ENCODE peak calls at places on chromosome 11, in nine cellular contexts. K is GM23248, Y is neural progenitor cell, U is GM23338, L is MM.1S, E is HCT116, W is hepatocyte, B is OCI-LY7, N is SK-N-SH. I is an unnamed sample.

GRCh38 chr11:110092577-110093406 is at the start of gene ZC3H12C:
- DNase-seq in K (peak; percentile 93), Y (peak; percentile 92), U (peak; percentile 88), L (peak; percentile 82), E (peak; percentile 77), W (peak; percentile 93), B (no peak), N (peak; percentile 90), I (peak; percentile 96)

GRCh38 chr11:132140056-132140455 is 769.6 kb downstream of the NTM start:
- DNase-seq in K (no peak), Y (peak; percentile 64), U (peak; percentile 60), L (no peak), E (no peak), W (no peak), B (no peak), N (no peak), I (no peak)

GRCh38 chr11:48005878-48006277 is 25.5 kb downstream of the PTPRJ start:
- DNase-seq in K (peak; percentile 21), Y (peak; percentile 86), U (no peak), L (no peak), E (no peak), W (no peak), B (no peak), N (no peak), I (no peak)

GRCh38 chr11:22521226-22521625 is 104.4 kb downstream of the FANCF start:
- DNase-seq in K (peak; percentile 83), Y (no peak), U (no peak), L (no peak), E (peak; percentile 6), W (peak; percentile 69), B (no peak), N (no peak), I (peak; percentile 57)

GRCh38 chr11:66288138-66288865 is 641 bp downstream of the YIF1A start:
- DNase-seq in K (peak; percentile 56), Y (no peak), U (peak; percentile 51), L (no peak), E (no peak), W (no peak), B (peak; percentile 21), N (peak; percentile 49), I (peak; percentile 25)

GRCh38 chr11:34065505-34066203 is 14.1 kb downstream of the CAPRIN1 start:
- DNase-seq in K (peak; percentile 45), Y (no peak), U (peak; percentile 62), L (no peak), E (no peak), W (no peak), B (no peak), N (no peak), I (no peak)

GRCh38 chr11:64769283-64769682 is 9.1 kb downstream of the SF1 start:
- DNase-seq in K (no peak), Y (no peak), U (no peak), L (no peak), E (no peak), W (no peak), B (no peak), N (no peak), I (no peak)

GRCh38 chr11:102794382-102794781 is 3.6 kb downstream of the MMP1 start:
- DNase-seq in K (peak; percentile 62), Y (peak; percentile 65), U (peak; percentile 91), L (peak; percentile 26), E (peak; percentile 59), W (peak; percentile 34), B (peak; percentile 44), N (peak; percentile 15), I (peak; percentile 60)

GRCh38 chr11:94762208-94762607 is 5.9 kb upstream of the AMOTL1 start:
- DNase-seq in K (peak; percentile 52), Y (no peak), U (peak; percentile 43), L (peak; percentile 24), E (peak; percentile 34), W (no peak), B (peak; percentile 1), N (no peak), I (peak; percentile 88)

GRCh38 chr11:102220728-102221467 is 96.4 kb upstream of the BIRC3 start:
- DNase-seq in K (peak; percentile 58), Y (no peak), U (no peak), L (no peak), E (no peak), W (no peak), B (no peak), N (no peak), I (peak; percentile 70)

GRCh38 chr11:35058318-35058717 is 80.7 kb upstream of the CD44 start:
- DNase-seq in K (no peak), Y (no peak), U (no peak), L (no peak), E (no peak), W (no peak), B (no peak), N (no peak), I (no peak)

GRCh38 chr11:66713746-66714480 is 15.1 kb downstream of the SPTBN2 start:
- DNase-seq in K (no peak), Y (no peak), U (no peak), L (no peak), E (no peak), W (no peak), B (no peak), N (no peak), I (no peak)

GRCh38 chr11:71447791-71448256 is 369 bp downstream of the DHCR7 start:
- DNase-seq in K (peak; percentile 53), Y (peak; percentile 84), U (peak; percentile 68), L (peak; percentile 7), E (no peak), W (peak; percentile 73), B (peak; percentile 40), N (peak; percentile 79), I (no peak)

GRCh38 chr11:35974878-35975578 is 31.2 kb downstream of the LDLRAD3 start:
- DNase-seq in K (no peak), Y (no peak), U (no peak), L (no peak), E (no peak), W (no peak), B (no peak), N (no peak), I (no peak)

GRCh38 chr11:3641701-3642070 is at the start of gene ART5:
- DNase-seq in K (no peak), Y (no peak), U (no peak), L (no peak), E (no peak), W (no peak), B (no peak), N (no peak), I (no peak)

GRCh38 chr11:3641191-3641590 is 601 bp downstream of the ART5 start:
- DNase-seq in K (no peak), Y (no peak), U (no peak), L (no peak), E (no peak), W (no peak), B (no peak), N (no peak), I (no peak)

GRCh38 chr11:3644817-3645235 is at the start of gene ART1:
- DNase-seq in K (peak; percentile 19), Y (no peak), U (no peak), L (peak; percentile 12), E (peak; percentile 34), W (no peak), B (no peak), N (no peak), I (peak; percentile 4)

GRCh38 chr11:3639841-3640240 is 2.0 kb downstream of the ART5 start:
- DNase-seq in K (no peak), Y (no peak), U (no peak), L (no peak), E (no peak), W (no peak), B (no peak), N (no peak), I (no peak)

DNA sequence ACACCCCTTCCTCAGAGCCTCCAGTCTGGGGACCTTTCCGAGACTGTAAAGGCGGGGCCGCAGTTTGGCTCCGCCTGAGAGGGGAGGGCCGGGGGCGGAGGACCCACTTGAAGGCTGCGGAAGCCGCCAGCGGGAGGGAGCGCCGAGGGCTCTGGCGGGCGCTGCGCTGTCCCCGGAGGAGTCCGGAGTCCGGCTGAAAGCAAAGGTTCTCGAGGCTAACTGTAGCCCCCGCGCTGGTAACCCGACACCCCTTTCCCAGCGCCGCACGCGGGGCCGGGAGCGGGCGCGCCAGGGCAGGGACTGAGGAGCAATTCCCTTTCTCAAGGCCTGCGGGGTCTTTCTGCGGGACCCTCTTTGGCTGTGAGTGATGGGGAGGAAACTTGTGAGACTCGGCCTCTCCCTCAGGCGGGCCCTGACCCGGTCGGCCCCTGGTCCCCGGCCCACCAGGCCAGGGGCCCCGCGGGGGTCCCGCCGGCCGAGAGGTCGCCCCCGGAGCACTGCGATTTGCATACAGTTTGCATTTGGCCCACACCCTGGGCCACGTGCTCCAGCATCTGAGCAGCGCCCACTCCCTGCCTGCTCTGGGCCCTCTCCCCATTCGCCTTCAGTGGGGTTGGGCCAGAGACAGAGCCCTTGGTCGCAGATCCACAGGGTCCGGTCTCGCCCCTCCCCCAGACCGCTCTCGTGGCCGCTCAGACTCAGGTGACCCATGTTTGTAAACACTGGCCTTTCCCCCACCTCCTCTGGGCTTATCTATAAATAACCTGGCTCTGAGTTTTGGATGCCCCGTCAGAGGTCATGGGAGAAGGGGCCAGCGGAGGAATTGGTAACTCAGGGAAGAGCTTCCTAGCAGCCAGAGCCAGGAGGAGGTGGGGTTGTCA is 519 bp upstream of the ART5 start:
- DNase-seq in K (peak; percentile 69), Y (peak; percentile 97), U (peak; percentile 97), L (no peak), E (peak; percentile 72), W (peak; percentile 95), B (no peak), N (peak; percentile 98), I (peak; percentile 52)
- TF ChIP-seq EZH2phosphoT487 in K (no peak), Y (no peak), U (no peak), L (no peak), E (no peak), W (no peak), B (no peak), N (no peak), I (no peak)

GRCh38 chr11:62540804-62541671 is 5.6 kb downstream of the AHNAK start:
- DNase-seq in K (peak; percentile 54), Y (no peak), U (no peak), L (no peak), E (no peak), W (no peak), B (peak; percentile 67), N (no peak), I (no peak)
- H3K4me1 ChIP-seq in K (peaks cover 56% of the 10 kb centered on the region), Y (peaks cover 14% of the 10 kb centered on the region), U (peaks cover 32% of the 10 kb centered on the region), L (peaks cover 60% of the 10 kb centered on the region), E (peaks cover 75% of the 10 kb centered on the region), W (peaks cover 65% of the 10 kb centered on the region), B (peaks cover 38% of the 10 kb centered on the region), N (peaks cover 47% of the 10 kb centered on the region), I (peaks cover 63% of the 10 kb centered on the region)

DNA sequence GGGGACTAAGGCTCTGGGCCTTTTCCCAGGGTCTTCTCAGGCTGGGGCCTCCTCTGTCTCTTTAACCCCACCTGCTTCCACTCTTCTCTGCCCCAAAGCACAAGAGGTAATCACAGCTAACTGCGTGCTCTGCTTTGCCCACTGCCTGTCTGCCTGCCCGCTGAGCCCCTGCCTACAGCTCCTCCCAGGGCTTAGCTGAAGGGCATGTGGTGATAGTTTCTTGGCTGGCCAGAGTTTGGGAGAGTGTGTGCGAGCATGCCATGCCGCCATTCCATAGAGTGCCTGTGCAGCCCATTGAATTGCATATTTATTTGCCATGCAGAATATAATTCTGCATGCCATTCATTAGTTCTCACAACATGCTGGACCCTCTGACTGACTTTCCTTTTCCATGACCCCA is 32.5 kb downstream of the PHLDB1 start:
- DNase-seq in K (no peak), Y (no peak), U (no peak), L (no peak), E (no peak), W (no peak), B (no peak), N (no peak), I (no peak)
- H3K36me3 ChIP-seq in K (peaks cover 35% of the 10 kb centered on the region), Y (no peaks in the 10 kb centered on the region), U (peaks cover 14% of the 10 kb centered on the region), L (no peaks in the 10 kb centered on the region), E (peaks cover 5% of the 10 kb centered on the region), W (no peaks in the 10 kb centered on the region), B (no peaks in the 10 kb centered on the region), N (peaks cover 90% of the 10 kb centered on the region), I (peaks cover 7% of the 10 kb centered on the region)

GRCh38 chr11:10356161-10356560 is 51.3 kb downstream of the ADM start:
- DNase-seq in K (no peak), Y (no peak), U (no peak), L (no peak), E (no peak), W (no peak), B (no peak), N (no peak), I (no peak)
- TF ChIP-seq EZH2phosphoT487 in K (no peak), Y (no peak), U (no peak), L (no peak), E (no peak), W (no peak), B (no peak), N (no peak), I (no peak)

I was measured in PC-3.